ENCODE peak calls at places on chromosomes 4 and X, in five cellular contexts. J is kidney, C is T-cell, R is ACHN, B is neural crest cell. O is an unnamed sample.

GRCh38 chr4:119498520-119498919 is 130.1 kb downstream of the PDE5A start:
- DNase-seq in R (no peak), J (peak), B (no peak), C (no peak), O (no peak)

GRCh38 chrX:148426467-148426866 is 74.0 kb upstream of the AFF2 start:
- DNase-seq in R (no peak), B (no peak), J (no peak), C (no peak), O (no peak)

GRCh38 chr4:148790691-148791090 is 348.5 kb upstream of the NR3C2 start:
- DNase-seq in J (no peak), R (no peak), B (no peak), C (no peak), O (no peak)

GRCh38 chr4:173231916-173232315 is 63.3 kb downstream of the GALNT7 start:
- DNase-seq in R (peak), J (no peak), B (no peak), C (no peak), O (no peak)

GRCh38 chrX:69120476-69120875 is 44.8 kb downstream of the PJA1 start:
- DNase-seq in J (no peak), B (no peak), C (no peak), R (no peak), O (no peak)

GRCh38 chr4:7421356-7422097 is 13.2 kb downstream of the PSAPL1 start:
- DNase-seq in R (no peak), J (no peak), C (no peak), B (no peak), O (peak)

GRCh38 chrX:44898411-44899221 is 25.6 kb downstream of the KDM6A start:
- DNase-seq in C (no peak), B (no peak), R (no peak), J (no peak), O (no peak)

GRCh38 chr4:184284742-184285141 is 67.1 kb upstream of the ENPP6 start:
- DNase-seq in C (no peak), R (no peak), J (no peak), B (no peak), O (no peak)

GRCh38 chr4:3522651-3523050 is 9.6 kb downstream of the LRPAP1 start:
- DNase-seq in B (no peak), C (no peak), J (peak), R (no peak), O (no peak)

GRCh38 chr4:38131371-38132139 is 171.4 kb downstream of the PTTG2 start:
- DNase-seq in J (no peak), C (peak), R (no peak), B (no peak), O (no peak)